ENCODE peak calls at places on chromosomes 4 and X, in eight cellular contexts. P, M, J, T, H, K, Z and A are unnamed samples.

GRCh38 chr4:85854543-85854942 is 379.6 kb downstream of the ARHGAP24 start:
- DNase-seq in P (no peak), M (no peak), J (no peak), T (no peak), H (no peak), K (peak; percentile 26), Z (peak; percentile 51), A (no peak)

GRCh38 chr4:37389967-37390580 is 145.5 kb downstream of the NWD2 start:
- DNase-seq in P (peak; percentile 28), M (peak; percentile 44), J (peak; percentile 88), T (no peak), H (peak; percentile 7), K (no peak), Z (peak; percentile 67), A (peak; percentile 44)

GRCh38 chr4:6492861-6493667 is 20.6 kb upstream of the PPP2R2C start:
- DNase-seq in P (no peak), M (no peak), J (no peak), T (no peak), H (no peak), K (no peak), Z (no peak), A (no peak)

GRCh38 chr4:86895692-86896488 is 3.7 kb upstream of the C4orf36 start:
- DNase-seq in P (peak; percentile 73), M (no peak), J (peak; percentile 80), T (no peak), H (no peak), K (peak; percentile 63), Z (peak; percentile 80), A (peak; percentile 76)

GRCh38 chr4:184471872-184472539 is 2.3 kb downstream of the IRF2 start:
- DNase-seq in P (peak; percentile 50), M (no peak), J (peak; percentile 15), T (no peak), H (no peak), K (no peak), Z (no peak), A (no peak)

GRCh38 chr4:8440491-8441311 is at the start of the genes ACOX3 and TRMT44:
- DNase-seq in P (peak; percentile 92), M (peak; percentile 29), J (peak; percentile 95), T (peak; percentile 87), H (peak; percentile 41), K (peak; percentile 87), Z (peak; percentile 92), A (peak; percentile 70)

GRCh38 chrX:2931155-2931554 is 2.0 kb upstream of the ARSD start:
- DNase-seq in P (no peak), M (no peak), J (no peak), T (no peak), H (no peak), K (no peak), Z (no peak), A (no peak)

GRCh38 chr4:151223465-151223864 is 53.5 kb upstream of the PRSS48 start:
- DNase-seq in P (no peak), M (no peak), J (no peak), T (no peak), H (no peak), K (no peak), Z (no peak), A (no peak)

GRCh38 chr4:6394671-6395081 is 77.7 kb downstream of the PPP2R2C start:
- DNase-seq in P (no peak), M (no peak), J (no peak), T (no peak), H (no peak), K (no peak), Z (no peak), A (no peak)

GRCh38 chr4:26871611-26872010 is 11.0 kb downstream of the STIM2 start:
- DNase-seq in P (no peak), M (no peak), J (no peak), T (no peak), H (no peak), K (peak; percentile 21), Z (no peak), A (no peak)

GRCh38 chr4:5759236-5760075 is 48.5 kb downstream of the EVC start:
- DNase-seq in P (no peak), M (no peak), J (no peak), T (no peak), H (no peak), K (no peak), Z (no peak), A (no peak)

GRCh38 chr4:57320217-57320616 is 210.0 kb upstream of the IGFBP7 start:
- DNase-seq in P (no peak), M (no peak), J (no peak), T (no peak), H (no peak), K (no peak), Z (no peak), A (no peak)

GRCh38 chr4:75939890-75940691 is 722 bp downstream of the NAAA start:
- DNase-seq in P (peak; percentile 68), M (no peak), J (peak; percentile 57), T (peak; percentile 42), H (peak; percentile 81), K (peak; percentile 37), Z (peak; percentile 65), A (no peak)

GRCh38 chrX:44223150-44223549 is 120.3 kb downstream of the EFHC2 start:
- DNase-seq in P (no peak), M (peak; percentile 34), J (no peak), T (no peak), H (no peak), K (peak; percentile 32), Z (peak; percentile 47), A (no peak)

GRCh38 chrX:40156472-40157227 is 58.9 kb upstream of the BCOR start:
- DNase-seq in P (no peak), M (no peak), J (no peak), T (no peak), H (no peak), K (no peak), Z (no peak), A (no peak)

GRCh38 chr4:154622598-154622997 is 10.1 kb upstream of the FGG start:
- DNase-seq in P (peak; percentile 20), M (peak; percentile 7), J (peak; percentile 3), T (no peak), H (peak; percentile 43), K (peak; percentile 22), Z (peak; percentile 59), A (peak; percentile 14)

GRCh38 chr4:8700576-8700975 is 108.0 kb downstream of the CPZ start:
- DNase-seq in P (no peak), M (no peak), J (no peak), T (no peak), H (no peak), K (no peak), Z (no peak), A (no peak)

GRCh38 chr4:102341201-102341600 is 4.1 kb downstream of the SLC39A8 start:
- DNase-seq in P (no peak), M (no peak), J (no peak), T (no peak), H (no peak), K (no peak), Z (no peak), A (no peak)

GRCh38 chrX:107678957-107679740 is 50.8 kb downstream of the PRPS1 start:
- DNase-seq in P (peak; percentile 35), M (no peak), J (no peak), T (no peak), H (no peak), K (peak; percentile 86), Z (peak; percentile 50), A (no peak)

GRCh38 chr4:56086073-56086521 is 137.4 kb downstream of the CEP135 start:
- DNase-seq in P (no peak), M (no peak), J (no peak), T (no peak), H (no peak), K (no peak), Z (no peak), A (no peak)

GRCh38 chr4:110501826-110502225 is 25.9 kb downstream of the ENPEP start:
- DNase-seq in P (no peak), M (no peak), J (no peak), T (no peak), H (no peak), K (peak; percentile 2), Z (peak; percentile 14), A (no peak)

GRCh38 chr4:38856524-38857337 is at the start of gene TLR6:
- DNase-seq in P (peak; percentile 80), M (no peak), J (peak; percentile 73), T (no peak), H (no peak), K (peak; percentile 24), Z (peak; percentile 81), A (no peak)

GRCh38 chr4:26860922-26861433 is 337 bp downstream of the STIM2 start:
- DNase-seq in P (peak; percentile 74), M (no peak), J (peak; percentile 76), T (no peak), H (no peak), K (peak; percentile 52), Z (peak; percentile 60), A (peak; percentile 49)

GRCh38 chr4:99186029-99186428 is 33.0 kb downstream of the ADH6 start:
- DNase-seq in P (no peak), M (no peak), J (no peak), T (no peak), H (no peak), K (no peak), Z (no peak), A (no peak)

GRCh38 chrX:71105638-71106037 is 902 bp downstream of the CXorf65 start:
- DNase-seq in P (peak; percentile 39), M (no peak), J (no peak), T (no peak), H (no peak), K (no peak), Z (no peak), A (no peak)

GRCh38 chrX:63784346-63784901 is 590 bp downstream of the ARHGEF9 start:
- DNase-seq in P (no peak), M (no peak), J (no peak), T (no peak), H (no peak), K (no peak), Z (no peak), A (no peak)

GRCh38 chr4:3863841-3864734 is 97.9 kb downstream of the ADRA2C start:
- DNase-seq in P (no peak), M (no peak), J (no peak), T (no peak), H (no peak), K (no peak), Z (no peak), A (no peak)

GRCh38 chr4:107283587-107284559 is 247.8 kb upstream of the DKK2 start:
- DNase-seq in P (no peak), M (no peak), J (no peak), T (no peak), H (no peak), K (peak; percentile 91), Z (peak; percentile 96), A (no peak)

GRCh38 chr4:57103051-57103450 is 7.1 kb downstream of the IGFBP7 start:
- DNase-seq in P (no peak), M (peak; percentile 19), J (no peak), T (no peak), H (no peak), K (peak; percentile 19), Z (peak; percentile 25), A (no peak)

GRCh38 chr4:128980816-128981326 is 112.5 kb downstream of the SCLT1 start:
- DNase-seq in P (no peak), M (no peak), J (no peak), T (no peak), H (no peak), K (no peak), Z (no peak), A (peak; percentile 31)

GRCh38 chr4:78661086-78661690 is 109.6 kb downstream of the ANXA3 start:
- DNase-seq in P (no peak), M (no peak), J (no peak), T (no peak), H (no peak), K (no peak), Z (no peak), A (no peak)